ENCODE peak calls at places on chromosomes 6 and 20, in nine cellular contexts. One of them, this sample, is unnamed.

GRCh38 chr6:34601706-34602105 is 45.6 kb upstream of the SPDEF start:
- DNase-seq in fibroblast of the aortic adventitia: no peak
- DNase-seq in BE2C: no peak
- DNase-seq in heart left ventricle: no peak
- DNase-seq in nephron progenitor cell: no peak
- DNase-seq in neural crest cell: no peak
- DNase-seq in mesothelial cell of epicardium: no peak
- DNase-seq in endothelial cell: no peak
- DNase-seq in tibial artery: no peak
- DNase-seq in this sample: no peak

GRCh38 chr6:1383729-1384548 is 5.4 kb upstream of the FOXF2 start:
- DNase-seq in fibroblast of the aortic adventitia: no peak
- DNase-seq in BE2C: no peak
- DNase-seq in heart left ventricle: no peak
- DNase-seq in nephron progenitor cell: peak
- DNase-seq in neural crest cell: no peak
- DNase-seq in mesothelial cell of epicardium: no peak
- DNase-seq in endothelial cell: peak
- DNase-seq in tibial artery: no peak
- DNase-seq in this sample: peak

GRCh38 chr20:1130849-1131248 is 12.4 kb downstream of the PSMF1 start:
- DNase-seq in fibroblast of the aortic adventitia: no peak
- DNase-seq in BE2C: no peak
- DNase-seq in heart left ventricle: peak
- DNase-seq in nephron progenitor cell: no peak
- DNase-seq in neural crest cell: no peak
- DNase-seq in mesothelial cell of epicardium: no peak
- DNase-seq in endothelial cell: no peak
- DNase-seq in tibial artery: no peak
- DNase-seq in this sample: no peak

GRCh38 chr20:62120990-62121775 is 1.1 kb upstream of the LSM14B start:
- DNase-seq in fibroblast of the aortic adventitia: peak
- DNase-seq in BE2C: no peak
- DNase-seq in heart left ventricle: no peak
- DNase-seq in nephron progenitor cell: no peak
- DNase-seq in neural crest cell: no peak
- DNase-seq in mesothelial cell of epicardium: no peak
- DNase-seq in endothelial cell: no peak
- DNase-seq in tibial artery: no peak
- DNase-seq in this sample: no peak

GRCh38 chr6:15536201-15536955 is 126.5 kb downstream of the DTNBP1 start:
- DNase-seq in fibroblast of the aortic adventitia: peak
- DNase-seq in BE2C: no peak
- DNase-seq in heart left ventricle: no peak
- DNase-seq in nephron progenitor cell: no peak
- DNase-seq in neural crest cell: no peak
- DNase-seq in mesothelial cell of epicardium: no peak
- DNase-seq in endothelial cell: no peak
- DNase-seq in tibial artery: no peak
- DNase-seq in this sample: no peak

GRCh38 chr20:297098-297924 is at the start of gene ZCCHC3:
- DNase-seq in fibroblast of the aortic adventitia: peak
- DNase-seq in BE2C: peak
- DNase-seq in heart left ventricle: peak
- DNase-seq in nephron progenitor cell: peak
- DNase-seq in neural crest cell: peak
- DNase-seq in mesothelial cell of epicardium: peak
- DNase-seq in endothelial cell: peak
- DNase-seq in tibial artery: peak
- DNase-seq in this sample: peak

GRCh38 chr6:80771941-80772340 is 665.5 kb downstream of the BCKDHB start:
- DNase-seq in fibroblast of the aortic adventitia: peak
- DNase-seq in BE2C: no peak
- DNase-seq in heart left ventricle: no peak
- DNase-seq in nephron progenitor cell: peak
- DNase-seq in neural crest cell: peak
- DNase-seq in mesothelial cell of epicardium: no peak
- DNase-seq in endothelial cell: peak
- DNase-seq in tibial artery: no peak
- DNase-seq in this sample: no peak

GRCh38 chr6:50927816-50928215 is 109.1 kb downstream of the TFAP2B start:
- DNase-seq in fibroblast of the aortic adventitia: peak
- DNase-seq in BE2C: no peak
- DNase-seq in heart left ventricle: no peak
- DNase-seq in nephron progenitor cell: no peak
- DNase-seq in neural crest cell: no peak
- DNase-seq in mesothelial cell of epicardium: no peak
- DNase-seq in endothelial cell: no peak
- DNase-seq in tibial artery: no peak
- DNase-seq in this sample: no peak

GRCh38 chr20:57390604-57391438 is at the start of gene RBM38:
- DNase-seq in fibroblast of the aortic adventitia: peak
- DNase-seq in BE2C: peak
- DNase-seq in heart left ventricle: peak
- DNase-seq in nephron progenitor cell: peak
- DNase-seq in neural crest cell: peak
- DNase-seq in mesothelial cell of epicardium: peak
- DNase-seq in endothelial cell: peak
- DNase-seq in tibial artery: peak
- DNase-seq in this sample: peak

GRCh38 chr20:57387945-57388351 is 3.2 kb upstream of the RBM38 start:
- DNase-seq in fibroblast of the aortic adventitia: no peak
- DNase-seq in BE2C: no peak
- DNase-seq in heart left ventricle: no peak
- DNase-seq in nephron progenitor cell: no peak
- DNase-seq in neural crest cell: no peak
- DNase-seq in mesothelial cell of epicardium: no peak
- DNase-seq in endothelial cell: no peak
- DNase-seq in tibial artery: peak
- DNase-seq in this sample: no peak

GRCh38 chr20:57387463-57387862 is 3.7 kb upstream of the RBM38 start:
- DNase-seq in fibroblast of the aortic adventitia: no peak
- DNase-seq in BE2C: no peak
- DNase-seq in heart left ventricle: no peak
- DNase-seq in nephron progenitor cell: no peak
- DNase-seq in neural crest cell: no peak
- DNase-seq in mesothelial cell of epicardium: no peak
- DNase-seq in endothelial cell: no peak
- DNase-seq in tibial artery: no peak
- DNase-seq in this sample: no peak

GRCh38 chr20:57389695-57390603 is 1.2 kb upstream of the RBM38 start:
- DNase-seq in fibroblast of the aortic adventitia: no peak
- DNase-seq in BE2C: peak
- DNase-seq in heart left ventricle: peak
- DNase-seq in nephron progenitor cell: peak
- DNase-seq in neural crest cell: no peak
- DNase-seq in mesothelial cell of epicardium: no peak
- DNase-seq in endothelial cell: no peak
- DNase-seq in tibial artery: peak
- DNase-seq in this sample: no peak

DNA sequence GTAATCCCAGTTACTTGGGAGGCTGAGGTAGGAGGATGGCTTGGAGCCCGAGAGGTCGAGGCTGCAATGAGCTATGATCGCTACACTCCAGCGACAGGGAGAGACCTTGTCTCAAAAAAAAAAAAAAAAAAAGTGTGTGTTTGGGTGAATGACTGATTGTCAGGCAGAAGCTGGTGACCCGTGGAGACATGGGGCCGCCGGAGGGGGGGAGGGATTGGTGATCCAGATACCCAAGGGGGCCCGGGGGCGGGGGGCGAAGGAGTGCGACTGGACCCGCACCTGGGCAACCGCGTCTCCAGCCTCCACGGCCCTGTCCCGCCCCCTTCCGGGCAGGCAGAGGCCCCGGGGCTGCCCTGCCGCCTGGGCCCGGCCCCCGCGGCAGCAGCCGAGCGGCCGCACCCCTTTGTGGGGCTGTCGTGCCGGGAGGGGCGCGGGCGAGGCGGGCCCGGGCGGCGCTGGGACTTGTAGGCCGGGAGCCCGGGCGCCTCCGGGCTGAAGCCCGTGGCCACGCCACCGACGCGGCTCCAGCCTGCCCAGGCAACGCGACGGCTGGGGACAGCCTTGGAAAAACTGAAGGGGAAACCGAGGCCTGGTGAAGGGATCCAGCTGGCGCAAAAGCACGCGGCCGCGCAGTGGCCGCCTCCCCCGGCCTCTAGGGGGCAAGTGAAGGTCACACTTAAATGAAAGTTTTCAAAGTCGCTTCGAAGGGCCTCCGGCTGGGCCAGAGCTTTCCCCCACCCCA is 2.1 kb upstream of the RBM38 start:
- DNase-seq in fibroblast of the aortic adventitia: peak
- DNase-seq in BE2C: peak
- DNase-seq in heart left ventricle: peak
- DNase-seq in nephron progenitor cell: peak
- DNase-seq in neural crest cell: peak
- DNase-seq in mesothelial cell of epicardium: peak
- DNase-seq in endothelial cell: peak
- DNase-seq in tibial artery: peak
- DNase-seq in this sample: no peak
- TF ChIP-seq CTCF in fibroblast of the aortic adventitia: peak
- TF ChIP-seq CTCF in BE2C: no peak
- TF ChIP-seq CTCF in heart left ventricle: no peak
- TF ChIP-seq CTCF in nephron progenitor cell: no peak
- TF ChIP-seq CTCF in neural crest cell: no peak
- TF ChIP-seq CTCF in mesothelial cell of epicardium: no peak
- TF ChIP-seq CTCF in endothelial cell: peak
- TF ChIP-seq CTCF in tibial artery: peak
- TF ChIP-seq CTCF in this sample: no peak

GRCh38 chr6:169487579-169488205 is 214.1 kb downstream of the WDR27 start:
- DNase-seq in fibroblast of the aortic adventitia: peak
- DNase-seq in BE2C: no peak
- DNase-seq in heart left ventricle: no peak
- DNase-seq in nephron progenitor cell: no peak
- DNase-seq in neural crest cell: no peak
- DNase-seq in mesothelial cell of epicardium: no peak
- DNase-seq in endothelial cell: no peak
- DNase-seq in tibial artery: no peak
- DNase-seq in this sample: no peak
- TF ChIP-seq CTCF in fibroblast of the aortic adventitia: no peak
- TF ChIP-seq CTCF in BE2C: peak
- TF ChIP-seq CTCF in heart left ventricle: no peak
- TF ChIP-seq CTCF in nephron progenitor cell: no peak
- TF ChIP-seq CTCF in neural crest cell: no peak
- TF ChIP-seq CTCF in mesothelial cell of epicardium: no peak
- TF ChIP-seq CTCF in endothelial cell: no peak
- TF ChIP-seq CTCF in tibial artery: peak
- TF ChIP-seq CTCF in this sample: no peak

GRCh38 chr6:125884656-125885055 is 71.9 kb upstream of the HINT3 start:
- DNase-seq in fibroblast of the aortic adventitia: no peak
- DNase-seq in BE2C: peak
- DNase-seq in heart left ventricle: no peak
- DNase-seq in nephron progenitor cell: no peak
- DNase-seq in neural crest cell: no peak
- DNase-seq in mesothelial cell of epicardium: no peak
- DNase-seq in endothelial cell: no peak
- DNase-seq in tibial artery: no peak
- DNase-seq in this sample: no peak

GRCh38 chr6:125886914-125887313 is 69.7 kb upstream of the HINT3 start:
- DNase-seq in fibroblast of the aortic adventitia: no peak
- DNase-seq in BE2C: no peak
- DNase-seq in heart left ventricle: no peak
- DNase-seq in nephron progenitor cell: no peak
- DNase-seq in neural crest cell: no peak
- DNase-seq in mesothelial cell of epicardium: no peak
- DNase-seq in endothelial cell: no peak
- DNase-seq in tibial artery: no peak
- DNase-seq in this sample: no peak

GRCh38 chr6:125887372-125887771 is 69.2 kb upstream of the HINT3 start:
- DNase-seq in fibroblast of the aortic adventitia: no peak
- DNase-seq in BE2C: no peak
- DNase-seq in heart left ventricle: no peak
- DNase-seq in nephron progenitor cell: no peak
- DNase-seq in neural crest cell: no peak
- DNase-seq in mesothelial cell of epicardium: no peak
- DNase-seq in endothelial cell: no peak
- DNase-seq in tibial artery: no peak
- DNase-seq in this sample: no peak

DNA sequence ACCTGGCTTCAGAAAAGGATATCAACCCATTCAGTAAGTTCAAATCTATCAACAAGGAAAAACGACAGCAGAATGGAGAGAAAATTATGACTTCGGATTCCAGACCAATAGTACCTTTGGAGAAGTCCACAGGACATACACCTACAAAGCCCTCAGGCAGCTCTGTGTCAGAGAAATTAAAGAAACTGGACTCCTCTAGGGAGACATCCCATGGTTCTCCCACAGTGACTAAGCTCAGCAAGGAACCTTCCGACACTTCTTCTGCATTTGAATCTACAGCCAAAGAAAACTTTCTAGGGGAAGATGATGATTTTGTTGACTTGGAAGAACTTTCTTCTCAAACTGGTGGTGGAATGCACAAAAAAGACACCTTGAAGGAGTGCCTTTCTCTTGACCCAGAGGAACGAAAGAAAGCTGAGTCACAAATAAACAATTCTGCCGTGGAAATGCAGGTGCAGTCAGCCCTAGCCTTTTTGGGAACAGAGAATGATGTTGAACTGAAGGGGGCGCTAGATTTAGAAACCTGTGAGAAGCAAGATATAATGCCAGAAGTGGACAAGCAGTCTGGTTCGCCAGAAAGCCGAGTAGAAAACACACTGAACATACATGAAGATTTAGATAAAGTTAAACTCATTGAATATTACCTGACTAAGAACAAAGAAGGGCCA is 67.4 kb upstream of the HINT3 start:
- DNase-seq in fibroblast of the aortic adventitia: peak
- DNase-seq in BE2C: no peak
- DNase-seq in heart left ventricle: no peak
- DNase-seq in nephron progenitor cell: no peak
- DNase-seq in neural crest cell: no peak
- DNase-seq in mesothelial cell of epicardium: no peak
- DNase-seq in endothelial cell: peak
- DNase-seq in tibial artery: no peak
- DNase-seq in this sample: no peak
- TF ChIP-seq CTCF in fibroblast of the aortic adventitia: peak
- TF ChIP-seq CTCF in BE2C: peak
- TF ChIP-seq CTCF in heart left ventricle: peak
- TF ChIP-seq CTCF in nephron progenitor cell: peak
- TF ChIP-seq CTCF in neural crest cell: peak
- TF ChIP-seq CTCF in mesothelial cell of epicardium: peak
- TF ChIP-seq CTCF in endothelial cell: peak
- TF ChIP-seq CTCF in tibial artery: no peak
- TF ChIP-seq CTCF in this sample: peak

DNA sequence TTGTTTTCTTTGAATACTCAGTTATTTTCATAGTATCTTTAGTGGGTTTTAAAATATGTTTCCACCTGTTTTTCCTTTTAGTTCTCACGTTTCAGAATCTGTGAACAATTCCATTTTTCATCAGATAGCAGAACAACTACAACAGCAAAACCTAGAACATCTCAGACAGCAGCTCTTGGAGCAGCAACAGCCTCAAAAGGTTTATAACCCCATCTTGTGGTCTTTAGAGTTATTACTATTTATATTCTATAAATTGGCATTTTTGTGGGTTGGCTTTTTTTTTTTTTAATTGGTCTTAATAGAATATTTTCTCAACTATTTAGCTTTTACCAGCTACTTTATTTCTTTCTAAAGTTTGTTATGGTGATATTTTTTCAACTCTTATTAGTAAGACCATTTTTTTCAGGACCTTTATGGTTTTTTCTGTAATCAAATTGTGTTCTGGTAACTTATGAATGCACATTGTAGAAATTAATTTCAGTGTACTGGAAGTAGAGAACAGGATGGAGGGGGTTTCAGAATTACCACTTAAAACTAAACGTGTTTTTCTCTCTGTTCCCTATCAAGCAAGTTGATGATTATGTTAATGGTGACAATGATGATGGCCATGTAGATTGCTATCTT is 72.2 kb downstream of the SCAF8 start:
- DNase-seq in fibroblast of the aortic adventitia: peak
- DNase-seq in BE2C: no peak
- DNase-seq in heart left ventricle: no peak
- DNase-seq in nephron progenitor cell: no peak
- DNase-seq in neural crest cell: no peak
- DNase-seq in mesothelial cell of epicardium: no peak
- DNase-seq in endothelial cell: no peak
- DNase-seq in tibial artery: no peak
- DNase-seq in this sample: no peak
- TF ChIP-seq CTCF in fibroblast of the aortic adventitia: peak
- TF ChIP-seq CTCF in BE2C: peak
- TF ChIP-seq CTCF in heart left ventricle: peak
- TF ChIP-seq CTCF in nephron progenitor cell: no peak
- TF ChIP-seq CTCF in neural crest cell: peak
- TF ChIP-seq CTCF in mesothelial cell of epicardium: peak
- TF ChIP-seq CTCF in endothelial cell: peak
- TF ChIP-seq CTCF in tibial artery: peak
- TF ChIP-seq CTCF in this sample: peak

This sample was measured in D721Med.